ENCODE peak calls at places on chromosomes 1 and 21, in six cellular contexts. C is brain microvascular endothelial cell, N is bronchial epithelial cell, Y is OCI-LY7, H is H9, K is GM23338. G is an unnamed sample.
A peak's percentile ranks its signal among the peaks of the same experiment; 100 is the strongest.

GRCh38 chr1:209651148-209651547 is 1.1 kb downstream of the LAMB3 start:
- DNase-seq in C (peak; percentile 79), N (peak; percentile 73), Y (no peak), H (no peak), K (no peak), G (no peak)

GRCh38 chr1:72485786-72486185 is 203.4 kb upstream of the NEGR1 start:
- DNase-seq in C (no peak), N (no peak), Y (no peak), H (no peak), K (no peak), G (no peak)

GRCh38 chr1:212920895-212921294 is 29.4 kb upstream of the VASH2 start:
- DNase-seq in C (no peak), N (no peak), Y (peak; percentile 38), H (peak; percentile 51), K (peak; percentile 53), G (no peak)

GRCh38 chr1:82269466-82269865 is 468.7 kb downstream of the ADGRL2 start:
- DNase-seq in C (peak; percentile 47), N (peak; percentile 65), Y (no peak), H (no peak), K (no peak), G (no peak)

GRCh38 chr1:40703316-40703715 is 11.8 kb downstream of the NFYC start:
- DNase-seq in C (peak; percentile 67), N (peak; percentile 55), Y (no peak), H (no peak), K (no peak), G (no peak)

GRCh38 chr1:222064388-222065201 is 322.7 kb upstream of the DUSP10 start:
- DNase-seq in C (peak; percentile 68), N (peak; percentile 55), Y (no peak), H (no peak), K (no peak), G (no peak)

GRCh38 chr1:229059671-229060079 is 211.2 kb upstream of the RAB4A start:
- DNase-seq in C (peak; percentile 2), N (no peak), Y (no peak), H (no peak), K (no peak), G (no peak)

GRCh38 chr1:183165456-183165855 is 20.6 kb upstream of the LAMC2 start:
- DNase-seq in C (no peak), N (peak; percentile 60), Y (no peak), H (no peak), K (peak; percentile 26), G (no peak)

GRCh38 chr21:34743285-34743684 is 74.5 kb downstream of the CLIC6 start:
- DNase-seq in C (no peak), N (peak; percentile 29), Y (no peak), H (no peak), K (no peak), G (no peak)

GRCh38 chr1:193270996-193271395 is 84.6 kb upstream of the B3GALT2 start:
- DNase-seq in C (peak; percentile 81), N (peak; percentile 66), Y (no peak), H (no peak), K (no peak), G (no peak)

GRCh38 chr1:77560741-77561140 is 121.7 kb downstream of the ZZZ3 start:
- DNase-seq in C (no peak), N (no peak), Y (no peak), H (no peak), K (no peak), G (no peak)

GRCh38 chr1:162475539-162476185 is 22.0 kb upstream of the UHMK1 start:
- DNase-seq in C (no peak), N (peak; percentile 21), Y (no peak), H (peak; percentile 63), K (peak; percentile 78), G (no peak)

GRCh38 chr1:78334952-78335351 is 155.8 kb upstream of the PTGFR start:
- DNase-seq in C (no peak), N (no peak), Y (no peak), H (no peak), K (no peak), G (no peak)

GRCh38 chr21:34899302-34899701 is 149.8 kb downstream of the RUNX1 start:
- DNase-seq in C (no peak), N (no peak), Y (no peak), H (no peak), K (no peak), G (no peak)

GRCh38 chr1:170044187-170044586 is 30.3 kb downstream of the KIFAP3 start:
- DNase-seq in C (no peak), N (no peak), Y (no peak), H (no peak), K (no peak), G (no peak)

GRCh38 chr1:206678490-206678889 is 6.2 kb upstream of the MAPKAPK2 start:
- DNase-seq in C (no peak), N (no peak), Y (peak; percentile 41), H (no peak), K (no peak), G (no peak)

GRCh38 chr21:36854391-36854790 is 112.1 kb downstream of the HLCS start:
- DNase-seq in C (peak; percentile 53), N (peak; percentile 28), Y (peak; percentile 63), H (peak; percentile 66), K (peak; percentile 89), G (peak; percentile 63)

GRCh38 chr1:178727014-178727895 is 2.2 kb downstream of the RALGPS2 start:
- DNase-seq in C (no peak), N (peak; percentile 80), Y (peak; percentile 38), H (no peak), K (no peak), G (no peak)

GRCh38 chr1:64482720-64483119 is 12.8 kb downstream of the CACHD1 start:
- DNase-seq in C (no peak), N (no peak), Y (no peak), H (no peak), K (no peak), G (no peak)

GRCh38 chr1:73800376-73800775 is 397.6 kb downstream of the LRRIQ3 start:
- DNase-seq in C (no peak), N (peak; percentile 81), Y (no peak), H (no peak), K (no peak), G (no peak)

DNA sequence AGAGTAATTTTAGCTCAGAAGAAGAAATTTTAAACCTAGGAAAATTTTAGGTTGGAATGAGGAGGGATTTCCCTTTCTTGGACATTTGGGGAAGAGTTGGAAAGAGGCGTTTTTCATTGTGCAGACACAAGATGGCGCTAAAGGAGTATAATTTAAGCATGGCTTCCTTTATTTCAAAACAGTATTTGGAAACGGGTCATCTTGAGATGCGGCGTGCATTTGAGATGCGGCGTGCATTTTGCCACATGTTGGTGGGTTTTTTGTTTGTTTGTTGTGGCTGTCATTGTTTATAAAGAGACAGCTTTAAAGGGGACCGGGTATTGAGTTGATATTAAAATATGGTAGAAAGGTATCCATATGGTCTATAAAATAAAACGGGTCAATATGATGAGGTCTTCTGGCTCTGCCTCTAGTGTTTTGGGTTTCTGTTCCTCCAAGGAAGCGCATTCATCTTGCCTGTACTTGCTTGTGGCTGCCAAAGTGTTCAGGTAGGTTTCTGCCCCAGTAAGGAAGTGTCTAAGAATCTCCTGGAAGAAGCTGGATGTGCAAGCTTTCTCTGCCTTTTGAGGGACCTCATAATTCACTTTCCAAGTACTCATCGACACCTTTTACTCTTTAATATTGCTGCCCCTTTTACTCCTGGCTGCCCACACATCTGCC is 210.3 kb downstream of the SLC35F3 start:
- DNase-seq in C (peak; percentile 44), N (peak; percentile 69), Y (peak; percentile 55), H (no peak), K (peak; percentile 80), G (peak; percentile 28)
- TF ChIP-seq CTCF in C (peak; percentile 68), N (peak; percentile 65), Y (peak; percentile 93), H (peak; percentile 81), K (peak; percentile 79), G (peak; percentile 74)

GRCh38 chr1:65993047-65993363 is 200.3 kb downstream of the PDE4B start:
- DNase-seq in C (no peak), N (no peak), Y (no peak), H (no peak), K (no peak), G (no peak)
- TF ChIP-seq CTCF in C (no peak), N (no peak), Y (no peak), H (no peak), K (no peak), G (no peak)

DNA sequence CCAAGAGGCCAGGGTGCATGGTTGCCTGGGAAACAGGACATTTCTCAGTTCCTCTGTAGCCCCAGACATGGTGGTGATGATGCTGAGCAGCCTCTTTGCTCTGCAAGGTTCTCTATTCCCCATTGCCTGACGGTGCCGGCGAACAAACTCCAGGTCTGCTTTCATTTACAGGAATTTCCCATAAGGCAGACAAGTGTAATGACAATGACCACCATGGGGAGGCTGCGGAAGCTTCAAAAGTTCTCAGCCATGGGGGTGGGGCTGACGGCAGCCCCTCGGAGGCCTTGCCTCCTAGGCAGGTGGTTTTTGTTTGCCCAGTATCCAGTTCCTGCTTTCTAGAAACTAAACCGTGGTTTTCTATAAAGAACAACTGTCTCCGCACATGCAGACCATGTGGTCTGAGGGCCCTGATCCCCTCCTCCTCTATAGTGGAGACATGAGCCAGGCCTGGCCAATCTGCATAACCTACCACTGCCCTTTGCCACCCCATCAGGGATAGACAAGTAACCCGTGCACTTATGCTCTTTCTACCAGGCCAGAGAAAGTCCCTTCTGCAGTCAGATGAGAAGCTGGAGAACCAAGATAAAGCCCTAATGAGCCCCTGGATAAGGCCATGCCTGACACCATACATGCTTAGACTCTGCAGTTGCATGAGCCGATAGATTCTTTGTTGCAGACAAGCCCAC is 54.0 kb downstream of the LDLRAD2 start:
- DNase-seq in C (no peak), N (no peak), Y (peak; percentile 88), H (peak; percentile 74), K (peak; percentile 83), G (no peak)
- TF ChIP-seq CTCF in C (peak; percentile 31), N (no peak), Y (no peak), H (peak; percentile 46), K (no peak), G (peak; percentile 23)

DNA sequence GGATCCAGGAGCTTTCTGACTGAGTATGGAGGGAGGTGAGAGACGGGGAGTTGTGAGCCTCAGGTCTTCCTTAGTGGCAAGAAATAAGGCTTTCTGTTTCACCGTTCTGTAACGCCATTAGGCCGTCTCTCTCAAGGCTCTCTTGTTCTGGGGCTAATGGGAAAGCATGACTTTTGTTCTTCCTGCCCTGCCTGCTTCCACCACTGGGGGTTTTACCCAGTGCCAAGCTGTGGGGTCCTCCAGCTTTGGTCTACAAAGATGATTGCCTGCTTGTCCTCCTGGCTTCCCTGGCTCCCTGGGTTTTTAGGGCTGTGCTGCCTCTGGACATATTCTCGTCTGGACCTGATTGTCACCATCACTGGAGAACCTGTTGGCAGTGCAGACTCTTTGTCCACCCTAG is 74.8 kb upstream of the TINAGL1 start:
- DNase-seq in C (no peak), N (no peak), Y (no peak), H (no peak), K (peak; percentile 39), G (no peak)
- TF ChIP-seq CTCF in C (peak; percentile 51), N (no peak), Y (peak; percentile 34), H (peak; percentile 41), K (peak; percentile 29), G (peak; percentile 42)

DNA sequence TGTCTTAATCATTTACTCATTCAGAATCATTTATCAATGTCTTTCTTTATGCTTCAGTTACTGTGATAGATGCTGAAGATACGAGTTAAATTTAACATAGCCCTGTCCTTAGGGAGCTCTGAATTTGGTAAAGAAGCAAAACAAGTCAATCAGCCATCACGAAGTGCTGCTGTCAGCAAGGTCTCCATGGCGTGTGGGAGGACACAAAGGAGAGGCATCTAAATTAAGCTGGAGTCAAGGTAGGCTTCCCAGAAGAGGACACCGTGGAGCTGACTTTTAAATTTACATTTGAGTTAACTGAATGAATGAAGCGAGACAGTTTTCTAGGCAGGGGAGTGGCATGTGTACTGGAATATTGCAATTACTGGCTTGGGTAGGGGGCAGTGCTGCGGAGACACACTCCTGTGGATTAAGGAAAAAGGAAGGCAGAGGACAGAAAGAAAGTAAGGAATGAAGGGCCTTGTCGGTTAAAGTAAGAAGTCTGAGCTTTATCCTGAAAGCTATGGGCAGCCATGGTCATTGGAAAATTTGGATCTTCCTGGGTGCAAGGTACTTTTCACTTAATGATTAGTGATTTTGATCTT is 41.3 kb upstream of the C1orf87 start:
- DNase-seq in C (no peak), N (no peak), Y (no peak), H (peak; percentile 28), K (peak; percentile 22), G (no peak)
- TF ChIP-seq CTCF in C (no peak), N (no peak), Y (no peak), H (peak; percentile 26), K (no peak), G (no peak)